ENCODE peak calls at places on chromosomes 7 and 10, in five cellular contexts. S is astrocyte of the spinal cord, X is fibroblast of mammary gland, H is fibroblast of pulmonary artery, F is NCI-H345. U is an unnamed sample.

GRCh38 chr7:146510088-146510680 is 393.6 kb downstream of the CNTNAP2 start:
- DNase-seq in S (no peak), X (no peak), H (no peak), F (no peak), U (no peak)

GRCh38 chr10:74202356-74202755 is 51.3 kb downstream of the ADK start:
- DNase-seq in S (no peak), X (peak), H (no peak), F (no peak), U (no peak)

GRCh38 chr10:58152698-58153263 is 114.9 kb downstream of the IPMK start:
- DNase-seq in S (peak), X (peak), H (peak), F (peak), U (peak)

GRCh38 chr7:26083113-26083512 is 68.9 kb upstream of the NFE2L3 start:
- DNase-seq in S (no peak), X (peak), H (no peak), F (no peak), U (no peak)

GRCh38 chr7:105638942-105639495 is 57.7 kb upstream of the EFCAB10 start:
- DNase-seq in S (peak), X (no peak), H (no peak), F (peak), U (no peak)

GRCh38 chr7:118046086-118046485 is 137.9 kb upstream of the LSM8 start:
- DNase-seq in S (no peak), X (no peak), H (no peak), F (no peak), U (no peak)

GRCh38 chr7:95468071-95468470 is 17.7 kb upstream of the ASB4 start:
- DNase-seq in S (no peak), X (no peak), H (no peak), F (no peak), U (no peak)

GRCh38 chr7:128913856-128914565 is 3.5 kb upstream of the KCP start:
- DNase-seq in S (no peak), X (no peak), H (no peak), F (no peak), U (no peak)

GRCh38 chr7:29372351-29372931 is 177.9 kb downstream of the CHN2 start:
- DNase-seq in S (no peak), X (peak), H (no peak), F (no peak), U (no peak)

GRCh38 chr10:22599048-22599561 is 115.3 kb downstream of the PIP4K2A start:
- DNase-seq in S (peak), X (peak), H (peak), F (no peak), U (no peak)

GRCh38 chr7:131123991-131124629 is 203.6 kb upstream of the MKLN1 start:
- DNase-seq in S (no peak), X (no peak), H (no peak), F (peak), U (no peak)

GRCh38 chr7:140678081-140678815 is 5.5 kb downstream of the ADCK2 start:
- DNase-seq in S (no peak), X (no peak), H (no peak), F (no peak), U (no peak)

GRCh38 chr7:47792521-47793121 is 155.6 kb downstream of the PKD1L1 start:
- DNase-seq in S (no peak), X (peak), H (peak), F (no peak), U (no peak)

GRCh38 chr7:96870201-96870600 is 135.2 kb upstream of the DLX6 start:
- DNase-seq in S (no peak), X (no peak), H (no peak), F (no peak), U (no peak)

GRCh38 chr7:132575336-132575986 is 809 bp downstream of the PLXNA4 start:
- DNase-seq in S (peak), X (peak), H (peak), F (peak), U (no peak)

GRCh38 chr7:28410628-28411578 is 1.4 kb upstream of the CREB5 start:
- DNase-seq in S (peak), X (peak), H (peak), F (no peak), U (no peak)

GRCh38 chr10:1020460-1020859 is 5.2 kb downstream of the IDI2 start:
- DNase-seq in S (no peak), X (no peak), H (no peak), F (no peak), U (no peak)

GRCh38 chr10:113087082-113088029 is 137.3 kb downstream of the TCF7L2 start:
- DNase-seq in S (peak), X (peak), H (peak), F (no peak), U (no peak)

GRCh38 chr10:70906031-70906804 is 17.9 kb upstream of the PCBD1 start:
- DNase-seq in S (no peak), X (no peak), H (no peak), F (no peak), U (no peak)

GRCh38 chr10:83164134-83164533 is 975.2 kb upstream of the GHITM start:
- DNase-seq in S (no peak), X (no peak), H (no peak), F (no peak), U (no peak)

GRCh38 chr7:99392659-99393362 is 15.6 kb downstream of the PDAP1 start:
- DNase-seq in S (peak), X (peak), H (no peak), F (peak), U (peak)

GRCh38 chr7:26038201-26038990 is 113.6 kb upstream of the NFE2L3 start:
- DNase-seq in S (no peak), X (no peak), H (no peak), F (no peak), U (no peak)